ENCODE peak calls at places on chromosomes 11 and 22, in four cellular contexts. B is CD8-positive, alpha-beta memory T cell; G is A549; J is stomach. M is an unnamed sample.

GRCh38 chr11:44030276-44030932 is 17.4 kb upstream of the ACCSL start:
- DNase-seq in B (no peak), G (no peak), J (no peak), M (peak; percentile 74)

GRCh38 chr11:113697798-113698407 is 8.2 kb downstream of the TMPRSS5 start:
- DNase-seq in J (no peak), G (no peak), B (no peak), M (no peak)

GRCh38 chr11:10906521-10906920 is 48.7 kb upstream of the ZBED5 start:
- DNase-seq in G (no peak), B (no peak), J (no peak), M (no peak)

GRCh38 chr11:34161812-34162506 is 56.5 kb downstream of the NAT10 start:
- DNase-seq in G (no peak), J (no peak), B (no peak), M (no peak)

GRCh38 chr22:30918761-30919160 is 49.8 kb downstream of the MORC2 start:
- DNase-seq in B (no peak), J (no peak), G (no peak), M (no peak)

GRCh38 chr11:66221726-66222236 is 46.7 kb upstream of the RAB1B start:
- DNase-seq in B (no peak), J (no peak), G (no peak), M (peak; percentile 53)

GRCh38 chr22:40036591-40037225 is 42.0 kb downstream of the FAM83F start:
- DNase-seq in G (peak; percentile 69), B (peak; percentile 36), J (peak; percentile 63), M (peak; percentile 45)

GRCh38 chr11:64835616-64836447 is 8.6 kb downstream of the CDC42BPG start:
- DNase-seq in J (no peak), B (no peak), G (no peak), M (no peak)

GRCh38 chr11:111913997-111914396 is 1.5 kb downstream of the HSPB2 start:
- DNase-seq in J (no peak), G (no peak), B (no peak), M (no peak)

GRCh38 chr11:110362916-110363574 is 66.6 kb upstream of the RDX start:
- DNase-seq in G (no peak), B (no peak), J (peak; percentile 39), M (peak; percentile 73)

GRCh38 chr11:47215366-47215925 is 672 bp downstream of the DDB2 start:
- DNase-seq in J (no peak), B (no peak), G (peak; percentile 45), M (no peak)

GRCh38 chr11:86627776-86628455 is 44.5 kb downstream of the ME3 start:
- DNase-seq in G (no peak), B (no peak), J (no peak), M (no peak)

GRCh38 chr11:123054301-123055065 is 7.5 kb downstream of the HSPA8 start:
- DNase-seq in J (no peak), B (peak; percentile 69), G (peak; percentile 55), M (no peak)

GRCh38 chr11:2194877-2195755 is 23.5 kb upstream of the TH start:
- DNase-seq in G (peak; percentile 62), B (peak; percentile 42), J (peak; percentile 53), M (peak; percentile 63)

GRCh38 chr11:70712471-70712870 is 314.1 kb downstream of the CTTN start:
- DNase-seq in B (no peak), J (no peak), G (no peak), M (no peak)

GRCh38 chr22:23580586-23581251 is 629 bp upstream of the IGLL1 start:
- DNase-seq in G (no peak), B (no peak), J (no peak), M (no peak)

GRCh38 chr11:43810929-43811596 is 69.6 kb upstream of the ALKBH3 start:
- DNase-seq in B (no peak), G (no peak), J (no peak), M (no peak)

GRCh38 chr22:32515074-32515473 is 40.5 kb downstream of the FBXO7 start:
- DNase-seq in B (no peak), J (no peak), G (no peak), M (no peak)

GRCh38 chr22:32509045-32509444 is 34.4 kb downstream of the FBXO7 start:
- DNase-seq in G (no peak), B (no peak), J (no peak), M (no peak)

GRCh38 chr22:32512267-32512982 is 37.8 kb downstream of the FBXO7 start:
- DNase-seq in G (no peak), B (no peak), J (no peak), M (no peak)

GRCh38 chr22:32511274-32511673 is 36.7 kb downstream of the FBXO7 start:
- DNase-seq in B (no peak), J (no peak), G (no peak), M (no peak)

GRCh38 chr22:32511776-32512175 is 37.2 kb downstream of the FBXO7 start:
- DNase-seq in J (no peak), G (no peak), B (no peak), M (no peak)
- H3K4me1 ChIP-seq in J (no peaks in the 10 kb centered on the region), G (no peaks in the 10 kb centered on the region), B (no peaks in the 10 kb centered on the region), M (no peaks in the 10 kb centered on the region)

GRCh38 chr22:47621253-47621652 is 858.8 kb downstream of the TBC1D22A start:
- DNase-seq in B (no peak), J (no peak), G (no peak), M (no peak)
- H3K9me3 ChIP-seq in B (no peaks in the 10 kb centered on the region), J (no peaks in the 10 kb centered on the region), G (no peaks in the 10 kb centered on the region), M (no peaks in the 10 kb centered on the region)

GRCh38 chr22:19429950-19430889 is 1.3 kb downstream of the HIRA start:
- DNase-seq in B (peak; percentile 38), J (peak; percentile 40), G (no peak), M (no peak)

GRCh38 chr22:19432092-19432844 is at the start of gene MRPL40:
- DNase-seq in G (peak; percentile 72), B (peak; percentile 82), J (peak; percentile 94), M (peak; percentile 95)

GRCh38 chr22:19434829-19435580 is 2.7 kb downstream of the MRPL40 start:
- DNase-seq in B (no peak), J (no peak), G (no peak), M (no peak)

GRCh38 chr22:19431641-19432091 is at the start of gene HIRA:
- DNase-seq in J (peak; percentile 84), B (peak; percentile 88), G (peak; percentile 44), M (peak; percentile 88)

DNA sequence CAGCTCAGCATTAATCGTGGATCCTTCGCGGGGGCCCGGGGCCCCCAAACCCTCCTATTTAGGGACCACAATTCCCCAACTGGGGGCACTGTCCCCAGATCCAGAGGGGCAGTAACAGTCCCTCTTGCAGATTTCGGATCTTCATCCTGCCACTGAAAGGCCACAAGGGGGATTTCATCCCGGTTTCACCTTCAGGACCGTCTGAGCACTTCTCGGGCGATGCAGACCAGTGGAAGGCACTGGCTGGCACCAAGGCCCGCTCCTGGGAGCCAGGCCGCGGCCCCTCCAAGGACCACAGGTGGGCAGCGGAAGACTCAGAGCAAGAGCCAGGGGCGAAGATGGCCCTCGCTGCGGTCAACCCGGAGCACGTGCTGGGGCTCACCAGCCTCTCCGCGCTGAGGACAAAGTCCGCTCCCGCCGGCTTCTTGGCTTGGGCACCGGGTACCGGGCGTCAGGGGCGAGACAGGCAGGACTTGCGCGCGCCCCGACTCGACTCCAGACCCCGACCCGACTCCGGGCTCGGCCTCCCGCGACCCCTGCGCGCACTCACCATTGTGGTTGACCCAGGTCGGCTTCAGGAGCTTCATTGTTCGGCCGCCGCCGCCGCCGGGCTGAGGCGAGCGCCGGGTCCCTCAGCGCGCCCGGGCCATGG is 517 bp downstream of the HIRA start:
- DNase-seq in G (peak; percentile 11), J (peak; percentile 65), B (no peak), M (peak; percentile 49)
- H3K4me3 ChIP-seq in G (peak overlapping the region; percentile 99), J (peak overlapping the region; percentile 98), B (peak overlapping the region; percentile 84), M (peak overlapping the region; percentile 60)

GRCh38 chr22:27439131-27439530 is 362.4 kb downstream of the MN1 start:
- DNase-seq in B (no peak), J (no peak), G (no peak), M (no peak)
- H3K4me1 ChIP-seq in B (no peaks in the 10 kb centered on the region), J (peaks cover 19% of the 10 kb centered on the region), G (no peaks in the 10 kb centered on the region), M (no peaks in the 10 kb centered on the region)

GRCh38 chr11:133819916-133820315 is 25.4 kb downstream of the SPATA19 start:
- DNase-seq in J (no peak), B (no peak), G (no peak), M (no peak)
- H3K9me3 ChIP-seq in J (no peaks in the 10 kb centered on the region), B (no peaks in the 10 kb centered on the region), G (no peaks in the 10 kb centered on the region), M (no peaks in the 10 kb centered on the region)

DNA sequence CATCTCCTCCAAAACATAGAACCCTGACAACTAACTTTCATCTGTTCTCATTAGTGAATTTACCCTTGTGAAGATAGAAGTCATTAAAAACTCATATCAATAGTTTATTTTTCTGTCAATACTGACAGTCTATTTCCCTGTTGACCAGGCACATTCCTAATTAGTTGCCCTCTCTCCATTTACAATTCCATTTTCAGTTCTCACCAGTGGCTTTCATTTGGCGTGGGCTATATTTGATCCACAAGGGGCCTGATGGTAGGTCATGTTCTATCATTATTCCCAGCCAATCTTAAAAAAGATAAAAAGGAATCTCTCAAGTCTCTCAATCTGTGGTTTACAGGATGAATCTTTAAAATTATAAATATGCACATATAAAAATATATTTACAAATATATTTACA is 3.9 kb upstream of the AKIP1 start:
- DNase-seq in J (no peak), B (no peak), G (no peak), M (no peak)
- H3K4me3 ChIP-seq in J (no peak overlapping the region), B (no peak overlapping the region), G (no peak overlapping the region), M (no peak overlapping the region)

GRCh38 chr22:49966041-49966715 is 5.6 kb downstream of the PIM3 start:
- DNase-seq in B (no peak), J (peak; percentile 47), G (no peak), M (no peak)
- H3K4me1 ChIP-seq in B (peaks cover 43% of the 10 kb centered on the region), J (peaks cover 86% of the 10 kb centered on the region), G (peaks cover 49% of the 10 kb centered on the region), M (peaks cover 31% of the 10 kb centered on the region)

M was measured in SJSA1.